ENCODE peak calls at places on chromosomes 12 and 14, in six cellular contexts. F is MM.1S; H is HL-60; V is AG20443; E is effector memory CD4-positive, alpha-beta T cell; P is NCI-H1092 treated with DMSO at 0.1 percent for 48 hours. C is an unnamed sample.

GRCh38 chr14:65808390-65808789 is 395.9 kb downstream of the FUT8 start:
- DNase-seq in F (no peak), H (no peak), V (no peak), E (no peak), P (no peak), C (no peak)

GRCh38 chr14:93951798-93952540 is 24.4 kb downstream of the ASB2 start:
- DNase-seq in F (no peak), H (no peak), V (no peak), E (no peak), P (peak; percentile 71), C (no peak)

GRCh38 chr12:56029166-56029519 is 8.3 kb downstream of the IKZF4 start:
- DNase-seq in F (no peak), H (no peak), V (peak; percentile 52), E (no peak), P (no peak), C (peak; percentile 57)

GRCh38 chr12:57175428-57176138 is 28.2 kb upstream of the LRP1-AS start:
- DNase-seq in F (peak; percentile 14), H (peak; percentile 70), V (peak; percentile 87), E (no peak), P (peak; percentile 79), C (peak; percentile 76)

GRCh38 chr12:96985515-96986362 is 78.7 kb downstream of the NEDD1 start:
- DNase-seq in F (peak; percentile 43), H (no peak), V (peak; percentile 75), E (peak; percentile 0), P (no peak), C (no peak)

GRCh38 chr12:109448272-109448671 is 28.8 kb downstream of the KCTD10 start:
- DNase-seq in F (no peak), H (no peak), V (no peak), E (no peak), P (no peak), C (no peak)

GRCh38 chr14:60723218-60724079 is 702 bp downstream of the SIX4 start:
- DNase-seq in F (peak; percentile 16), H (no peak), V (peak; percentile 66), E (no peak), P (peak; percentile 67), C (peak; percentile 63)

GRCh38 chr14:84403585-84403984 is 1126.4 kb upstream of the FLRT2 start:
- DNase-seq in F (no peak), H (no peak), V (no peak), E (no peak), P (no peak), C (no peak)

GRCh38 chr12:54401127-54401526 is 16.6 kb upstream of the ZNF385A start:
- DNase-seq in F (no peak), H (no peak), V (no peak), E (no peak), P (no peak), C (no peak)

GRCh38 chr14:105256292-105256960 is 8.1 kb downstream of the BTBD6 start:
- DNase-seq in F (no peak), H (no peak), V (no peak), E (no peak), P (no peak), C (no peak)

GRCh38 chr12:101969-102878 is 35.7 kb downstream of the IQSEC3 start:
- DNase-seq in F (no peak), H (no peak), V (no peak), E (no peak), P (peak; percentile 53), C (no peak)

C was measured in AG10803.